ENCODE peak calls at places on chromosome 19, in four cellular contexts. A is neural progenitor cell, K is GM23338, C is PC-3. O is an unnamed sample.

GRCh38 chr19:13842294-13843103 is 34.4 kb upstream of the NANOS3 start:
- DNase-seq in K (no peak), C (peak; percentile 83), A (peak; percentile 63), O (peak; percentile 98)

GRCh38 chr19:45852941-45853340 is 10.0 kb downstream of the SYMPK start:
- DNase-seq in A (no peak), K (no peak), C (no peak), O (no peak)

GRCh38 chr19:40503300-40503699 is 36.5 kb downstream of the SPTBN4 start:
- DNase-seq in K (peak; percentile 63), A (peak; percentile 26), C (no peak), O (peak; percentile 77)

GRCh38 chr19:39729594-39729993 is 8.2 kb downstream of the CLC start:
- DNase-seq in A (no peak), C (no peak), K (no peak), O (no peak)

GRCh38 chr19:27776020-27776419 is 1436.9 kb downstream of the UQCRFS1 start:
- DNase-seq in C (peak; percentile 25), A (no peak), K (peak; percentile 69), O (no peak)

GRCh38 chr19:48997972-48998371 is 4.3 kb downstream of the RUVBL2 start:
- DNase-seq in K (peak; percentile 95), C (peak; percentile 63), A (peak; percentile 88), O (peak; percentile 93)

GRCh38 chr19:48646192-48646911 is 365 bp upstream of the CA11 start:
- DNase-seq in A (peak; percentile 96), C (peak; percentile 81), K (peak; percentile 99), O (peak; percentile 97)

GRCh38 chr19:33302974-33303790 is 848 bp upstream of the CEBPA start:
- DNase-seq in A (peak; percentile 84), C (peak; percentile 32), K (peak; percentile 81), O (peak; percentile 96)

GRCh38 chr19:13796301-13797057 is 1.2 kb downstream of the ZSWIM4 start:
- DNase-seq in A (peak; percentile 66), K (peak; percentile 79), C (peak; percentile 97), O (peak; percentile 98)

GRCh38 chr19:52941941-52942370 is 18.7 kb upstream of the ZNF888 start:
- DNase-seq in K (peak; percentile 65), A (peak; percentile 68), C (peak; percentile 30), O (peak; percentile 44)

GRCh38 chr19:48543121-48543710 is 8.8 kb upstream of the SULT2B1 start:
- DNase-seq in A (no peak), K (peak; percentile 46), C (peak; percentile 92), O (peak; percentile 93)

GRCh38 chr19:29299416-29300380 is 86.7 kb upstream of the UQCRFS1 start:
- DNase-seq in C (no peak), K (no peak), A (no peak), O (no peak)

GRCh38 chr19:46704379-46705076 is 12.4 kb downstream of the PRKD2 start:
- DNase-seq in A (peak; percentile 71), K (peak; percentile 95), C (peak; percentile 57), O (peak; percentile 97)

GRCh38 chr19:38228491-38229439 is 4.7 kb upstream of the DPF1 start:
- DNase-seq in A (peak; percentile 87), C (no peak), K (peak; percentile 87), O (peak; percentile 94)

GRCh38 chr19:34120846-34121639 is 51.3 kb upstream of the LSM14A start:
- DNase-seq in A (peak; percentile 60), C (peak; percentile 44), K (peak; percentile 77), O (peak; percentile 87)

GRCh38 chr19:34256835-34257558 is 2.6 kb downstream of the GARRE1 start:
- DNase-seq in A (no peak), K (no peak), C (no peak), O (no peak)

GRCh38 chr19:7545904-7546303 is 10.4 kb downstream of the PNPLA6 start:
- DNase-seq in C (no peak), K (no peak), A (no peak), O (no peak)

GRCh38 chr19:13873776-13874515 is 3.0 kb upstream of the NANOS3 start:
- DNase-seq in K (no peak), C (no peak), A (no peak), O (peak; percentile 51)

GRCh38 chr19:15180451-15181390 is 20.1 kb downstream of the NOTCH3 start:
- DNase-seq in K (peak; percentile 80), C (no peak), A (peak; percentile 47), O (peak; percentile 61)

GRCh38 chr19:47122359-47123335 is 8.0 kb upstream of the SAE1 start:
- DNase-seq in A (no peak), K (no peak), C (peak; percentile 69), O (peak; percentile 85)

GRCh38 chr19:44141191-44142013 is at the start of gene ZNF234:
- DNase-seq in C (peak; percentile 70), A (peak; percentile 85), K (peak; percentile 76), O (peak; percentile 90)

GRCh38 chr19:9309974-9310446 is 372 bp upstream of the ZNF699 start:
- DNase-seq in K (peak; percentile 99), C (peak; percentile 97), A (peak; percentile 98), O (peak; percentile 93)

GRCh38 chr19:35833972-35834371 is 18.3 kb downstream of the NPHS1 start:
- DNase-seq in C (no peak), A (no peak), K (no peak), O (no peak)

GRCh38 chr19:7926727-7927604 is 1.0 kb upstream of the CTXN1 start:
- DNase-seq in K (no peak), A (no peak), C (no peak), O (peak; percentile 66)

GRCh38 chr19:4979211-4979807 is 10.4 kb downstream of the KDM4B start:
- DNase-seq in K (no peak), A (no peak), C (no peak), O (peak; percentile 53)
- H4K20me1 ChIP-seq in K (peaks cover 37% of the 10 kb centered on the region), A (peaks cover 100% of the 10 kb centered on the region), C (peaks cover 34% of the 10 kb centered on the region), O (peaks cover 62% of the 10 kb centered on the region)

GRCh38 chr19:19201697-19202630 is 1.2 kb downstream of the NR2C2AP start:
- DNase-seq in C (no peak), K (no peak), A (no peak), O (peak; percentile 62)
- H3K4me1 ChIP-seq in C (peaks cover 13% of the 10 kb centered on the region), K (peaks cover 6% of the 10 kb centered on the region), A (peaks cover 4% of the 10 kb centered on the region), O (peaks cover 11% of the 10 kb centered on the region)

GRCh38 chr19:1856345-1856697 is 7.1 kb downstream of the KLF16 start:
- DNase-seq in C (no peak), K (no peak), A (no peak), O (no peak)

GRCh38 chr19:1859319-1859718 is 4.1 kb downstream of the KLF16 start:
- DNase-seq in C (no peak), A (peak; percentile 75), K (no peak), O (no peak)

GRCh38 chr19:1858412-1859081 is 4.8 kb downstream of the KLF16 start:
- DNase-seq in K (no peak), A (no peak), C (no peak), O (no peak)

GRCh38 chr19:1856698-1857603 is 6.4 kb downstream of the KLF16 start:
- DNase-seq in K (peak; percentile 87), A (peak; percentile 44), C (peak; percentile 44), O (peak; percentile 100)

GRCh38 chr19:1857648-1858326 is 5.6 kb downstream of the KLF16 start:
- DNase-seq in K (no peak), A (no peak), C (no peak), O (no peak)
- H4K20me1 ChIP-seq in K (peaks cover 21% of the 10 kb centered on the region), A (peaks cover 96% of the 10 kb centered on the region), C (peaks cover 31% of the 10 kb centered on the region), O (peaks cover 77% of the 10 kb centered on the region)

GRCh38 chr19:1270168-1270853 is 1.2 kb downstream of the CIRBP start:
- DNase-seq in C (peak; percentile 51), A (no peak), K (peak; percentile 17), O (no peak)
- H3K4me1 ChIP-seq in C (peaks cover 74% of the 10 kb centered on the region), A (peaks cover 59% of the 10 kb centered on the region), K (peaks cover 41% of the 10 kb centered on the region), O (peaks cover 59% of the 10 kb centered on the region)